ENCODE peak calls at places on chromosomes 12 and 14, in nine cellular contexts. One of them, this sample, is unnamed.

GRCh38 chr14:56555921-56556570 is 23.6 kb upstream of the TMEM260 start:
- DNase-seq in hypothalamus: no peak
- DNase-seq in T-helper 9 cell: no peak
- DNase-seq in left ventricle myocardium superior: no peak
- DNase-seq in NCI-H1694 treated with DMSO at 0.1 percent for 48 hours: peak
- DNase-seq in GM04504: no peak
- DNase-seq in Calu3: no peak
- DNase-seq in left cardiac atrium: no peak
- DNase-seq in NCI-H345: peak
- DNase-seq in this sample: no peak

GRCh38 chr12:132046561-132046960 is 96.8 kb downstream of the EP400 start:
- DNase-seq in hypothalamus: no peak
- DNase-seq in T-helper 9 cell: no peak
- DNase-seq in left cardiac atrium: no peak
- DNase-seq in GM04504: peak
- DNase-seq in Calu3: no peak
- DNase-seq in NCI-H345: no peak
- DNase-seq in NCI-H1694 treated with DMSO at 0.1 percent for 48 hours: no peak
- DNase-seq in left ventricle myocardium superior: no peak
- DNase-seq in this sample: no peak

GRCh38 chr12:77957034-77957433 is 126.3 kb downstream of the NAV3 start:
- DNase-seq in Calu3: no peak
- DNase-seq in GM04504: no peak
- DNase-seq in hypothalamus: no peak
- DNase-seq in NCI-H345: no peak
- DNase-seq in T-helper 9 cell: no peak
- DNase-seq in left ventricle myocardium superior: no peak
- DNase-seq in left cardiac atrium: no peak
- DNase-seq in NCI-H1694 treated with DMSO at 0.1 percent for 48 hours: no peak
- DNase-seq in this sample: no peak

GRCh38 chr14:36555998-36556743 is 26.2 kb downstream of the NKX2-8 start:
- DNase-seq in left cardiac atrium: no peak
- DNase-seq in NCI-H345: no peak
- DNase-seq in NCI-H1694 treated with DMSO at 0.1 percent for 48 hours: no peak
- DNase-seq in Calu3: no peak
- DNase-seq in left ventricle myocardium superior: no peak
- DNase-seq in T-helper 9 cell: no peak
- DNase-seq in GM04504: no peak
- DNase-seq in hypothalamus: no peak
- DNase-seq in this sample: no peak

GRCh38 chr14:31561155-31561846 is at the start of gene NUBPL:
- DNase-seq in left ventricle myocardium superior: peak
- DNase-seq in Calu3: peak
- DNase-seq in hypothalamus: peak
- DNase-seq in NCI-H1694 treated with DMSO at 0.1 percent for 48 hours: peak
- DNase-seq in left cardiac atrium: peak
- DNase-seq in GM04504: peak
- DNase-seq in T-helper 9 cell: peak
- DNase-seq in NCI-H345: peak
- DNase-seq in this sample: peak

GRCh38 chr14:37167151-37168047 is 5.0 kb downstream of the SLC25A21 start:
- DNase-seq in left ventricle myocardium superior: no peak
- DNase-seq in hypothalamus: no peak
- DNase-seq in NCI-H1694 treated with DMSO at 0.1 percent for 48 hours: no peak
- DNase-seq in GM04504: no peak
- DNase-seq in left cardiac atrium: no peak
- DNase-seq in NCI-H345: no peak
- DNase-seq in T-helper 9 cell: no peak
- DNase-seq in Calu3: no peak
- DNase-seq in this sample: no peak

GRCh38 chr14:64880382-64881121 is 845 bp upstream of the SPTB start:
- DNase-seq in NCI-H345: peak
- DNase-seq in left ventricle myocardium superior: peak
- DNase-seq in GM04504: no peak
- DNase-seq in NCI-H1694 treated with DMSO at 0.1 percent for 48 hours: peak
- DNase-seq in T-helper 9 cell: peak
- DNase-seq in hypothalamus: peak
- DNase-seq in left cardiac atrium: peak
- DNase-seq in Calu3: peak
- DNase-seq in this sample: peak

GRCh38 chr14:26888592-26888991 is 290.8 kb upstream of the NOVA1 start:
- DNase-seq in NCI-H345: no peak
- DNase-seq in NCI-H1694 treated with DMSO at 0.1 percent for 48 hours: no peak
- DNase-seq in hypothalamus: no peak
- DNase-seq in left ventricle myocardium superior: no peak
- DNase-seq in GM04504: no peak
- DNase-seq in left cardiac atrium: no peak
- DNase-seq in T-helper 9 cell: no peak
- DNase-seq in Calu3: no peak
- DNase-seq in this sample: no peak

GRCh38 chr12:18158774-18159557 is 69.0 kb upstream of the RERGL start:
- DNase-seq in left ventricle myocardium superior: no peak
- DNase-seq in Calu3: no peak
- DNase-seq in T-helper 9 cell: peak
- DNase-seq in GM04504: no peak
- DNase-seq in NCI-H1694 treated with DMSO at 0.1 percent for 48 hours: peak
- DNase-seq in NCI-H345: peak
- DNase-seq in hypothalamus: no peak
- DNase-seq in left cardiac atrium: no peak
- DNase-seq in this sample: no peak

GRCh38 chr14:32080001-32080510 is 3.0 kb downstream of the ARHGAP5 start:
- DNase-seq in GM04504: no peak
- DNase-seq in left ventricle myocardium superior: no peak
- DNase-seq in T-helper 9 cell: no peak
- DNase-seq in Calu3: no peak
- DNase-seq in NCI-H1694 treated with DMSO at 0.1 percent for 48 hours: no peak
- DNase-seq in NCI-H345: no peak
- DNase-seq in left cardiac atrium: no peak
- DNase-seq in hypothalamus: no peak
- DNase-seq in this sample: no peak